ENCODE peak calls at places on chromosomes 3 and 15, in five cellular contexts. B, J, C, T and D are unnamed samples.

GRCh38 chr3:49346797-49347251 is 7.0 kb upstream of the USP4 start:
- DNase-seq in T (peak), J (peak), B (no peak), C (no peak), D (no peak)

GRCh38 chr15:80070840-80071239 is 11.4 kb downstream of the ZFAND6 start:
- DNase-seq in C (no peak), J (no peak), T (no peak), B (no peak), D (peak)

GRCh38 chr3:156217674-156218352 is 97.4 kb downstream of the KCNAB1 start:
- DNase-seq in T (no peak), J (no peak), B (peak), C (no peak), D (no peak)

GRCh38 chr3:64773150-64773549 is 85.3 kb upstream of the ADAMTS9 start:
- DNase-seq in C (no peak), B (no peak), T (no peak), J (no peak), D (no peak)

GRCh38 chr3:177647876-177648275 is 450.6 kb upstream of the TBL1XR1 start:
- DNase-seq in T (no peak), C (no peak), B (no peak), J (no peak), D (no peak)

GRCh38 chr3:114892117-114892870 is 254.8 kb downstream of the ZBTB20 start:
- DNase-seq in T (no peak), J (no peak), C (no peak), B (peak), D (no peak)

GRCh38 chr3:186394566-186395217 is 32.7 kb upstream of the DGKG start:
- DNase-seq in B (no peak), T (no peak), J (no peak), C (no peak), D (no peak)

GRCh38 chr3:133209871-133210550 is 171.8 kb downstream of the TMEM108 start:
- DNase-seq in C (no peak), B (peak), T (no peak), J (no peak), D (peak)

GRCh38 chr3:25604107-25604805 is 60.5 kb downstream of the TOP2B start:
- DNase-seq in B (no peak), C (no peak), T (no peak), J (peak), D (peak)

GRCh38 chr15:77981281-77982126 is 96.0 kb downstream of the TBC1D2B start:
- DNase-seq in B (no peak), T (no peak), J (no peak), C (no peak), D (no peak)

GRCh38 chr3:100006570-100007271 is 107.6 kb downstream of the FILIP1L start:
- DNase-seq in B (no peak), J (no peak), T (no peak), C (no peak), D (no peak)

GRCh38 chr3:127847236-127847720 is 25.0 kb upstream of the MGLL start:
- DNase-seq in B (no peak), C (no peak), T (no peak), J (no peak), D (no peak)

GRCh38 chr3:65666426-65667091 is 372.2 kb downstream of the MAGI1 start:
- DNase-seq in C (no peak), B (no peak), J (no peak), T (no peak), D (no peak)

GRCh38 chr3:156489462-156489911 is 65.4 kb downstream of the SSR3 start:
- DNase-seq in B (no peak), C (no peak), T (no peak), J (no peak), D (no peak)

GRCh38 chr3:123271466-123272159 is 69.9 kb downstream of the SEC22A start:
- DNase-seq in B (no peak), J (no peak), T (no peak), C (no peak), D (no peak)

GRCh38 chr3:123276346-123276745 is 74.6 kb downstream of the SEC22A start:
- DNase-seq in T (no peak), C (no peak), B (no peak), J (no peak), D (no peak)

GRCh38 chr3:123275691-123276090 is 73.9 kb downstream of the SEC22A start:
- DNase-seq in B (no peak), J (no peak), T (no peak), C (no peak), D (no peak)

GRCh38 chr3:123270818-123271217 is 69.1 kb downstream of the SEC22A start:
- DNase-seq in B (no peak), T (no peak), J (no peak), C (no peak), D (no peak)

DNA sequence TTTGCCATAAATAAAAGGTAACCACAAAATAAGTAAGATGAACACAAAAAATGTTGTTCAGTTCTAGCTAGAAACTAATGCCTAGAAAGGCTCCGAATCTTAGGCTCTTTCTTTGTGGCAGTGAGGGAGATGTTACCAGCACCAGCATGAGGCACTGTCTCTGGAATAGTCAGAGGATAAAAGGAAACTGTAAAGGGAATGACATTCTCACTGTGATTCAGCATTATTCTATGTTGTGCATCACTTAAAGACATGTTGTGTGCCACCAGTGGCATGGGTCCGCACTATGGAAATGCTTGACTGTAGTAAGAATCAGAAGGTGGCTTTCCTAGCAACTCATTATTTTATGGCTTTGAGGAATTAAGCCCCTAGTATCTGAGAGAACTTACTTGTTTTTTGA is 70.8 kb downstream of the SEC22A start:
- DNase-seq in J (no peak), C (no peak), T (no peak), B (no peak), D (peak)
- H3K27ac ChIP-seq in J (no peak), C (no peak), T (no peak), B (no peak), D (no peak)

GRCh38 chr15:81506936-81507335 is 132.9 kb upstream of the TMC3 start:
- DNase-seq in B (no peak), C (no peak), T (no peak), J (no peak), D (no peak)

GRCh38 chr15:81506071-81506470 is 132.1 kb upstream of the TMC3 start:
- DNase-seq in B (no peak), C (no peak), J (no peak), T (no peak), D (no peak)

GRCh38 chr15:81507831-81508230 is 133.8 kb upstream of the TMC3 start:
- DNase-seq in J (no peak), B (no peak), T (no peak), C (no peak), D (no peak)

GRCh38 chr15:81502436-81502835 is 128.4 kb upstream of the TMC3 start:
- DNase-seq in T (no peak), C (no peak), B (no peak), J (no peak), D (no peak)

GRCh38 chr15:81504170-81504905 is 130.3 kb upstream of the TMC3 start:
- DNase-seq in J (peak), B (no peak), C (no peak), T (no peak), D (peak)
- TF ChIP-seq CTCF in J (no peak), B (no peak), C (no peak), T (no peak), D (no peak)

GRCh38 chr3:28586325-28586724 is 237.7 kb upstream of the AZI2 start:
- DNase-seq in C (no peak), T (no peak), J (no peak), B (no peak), D (no peak)

GRCh38 chr3:28587723-28588122 is 239.1 kb upstream of the AZI2 start:
- DNase-seq in C (no peak), J (no peak), B (no peak), T (no peak), D (no peak)

GRCh38 chr3:28595364-28595763 is 246.7 kb upstream of the AZI2 start:
- DNase-seq in J (peak), T (no peak), C (no peak), B (no peak), D (no peak)

GRCh38 chr3:28590216-28590615 is 241.6 kb upstream of the AZI2 start:
- DNase-seq in J (no peak), T (no peak), C (no peak), B (no peak), D (no peak)

GRCh38 chr3:28590851-28591250 is 242.2 kb upstream of the AZI2 start:
- DNase-seq in J (no peak), B (no peak), T (no peak), C (no peak), D (no peak)
- H3K27ac ChIP-seq in J (no peak), B (no peak), T (no peak), C (no peak), D (no peak)

DNA sequence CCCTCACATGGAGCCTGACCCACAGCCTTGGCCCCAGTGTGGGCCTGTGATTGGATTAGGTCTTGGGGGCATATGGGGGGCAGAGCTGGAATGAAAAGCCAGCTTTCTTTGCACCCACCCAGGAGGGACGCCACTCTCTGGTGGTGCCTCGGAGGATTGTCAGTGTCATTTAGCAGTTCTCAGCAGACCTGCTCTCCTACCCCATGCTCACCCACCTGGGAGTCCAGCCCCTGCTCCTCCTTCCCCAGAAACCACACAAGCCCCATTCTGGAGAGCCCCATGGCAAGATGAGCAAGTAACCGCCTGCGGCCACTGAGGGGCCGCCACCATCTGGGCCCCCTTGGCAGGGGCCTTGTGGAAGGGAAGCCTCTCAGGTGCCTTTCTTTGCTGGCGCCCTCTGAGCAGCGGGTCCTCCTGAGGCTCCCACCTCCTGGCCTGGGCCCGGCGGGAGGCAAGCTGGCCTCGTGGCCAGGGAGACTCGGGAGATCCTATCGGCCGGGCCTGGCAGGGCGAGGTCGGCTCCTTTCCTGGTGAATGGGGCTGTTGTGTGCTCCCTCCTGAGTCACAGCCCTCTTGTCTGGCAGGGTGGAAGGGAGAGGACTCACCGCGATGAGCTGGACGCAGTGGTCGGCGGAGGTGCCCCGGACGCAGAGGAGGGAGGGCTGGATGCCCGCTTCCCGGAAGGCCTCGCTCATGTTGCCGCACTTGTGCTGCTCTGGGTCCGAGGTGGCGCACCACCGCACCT is 2.3 kb downstream of the MELTF start:
- DNase-seq in B (no peak), J (no peak), C (no peak), T (peak), D (no peak)
- TF ChIP-seq CTCF in B (no peak), J (no peak), C (no peak), T (no peak), D (no peak)

GRCh38 chr3:129087138-129087702 is 26.6 kb downstream of the GP9 start:
- DNase-seq in J (peak), B (no peak), C (no peak), T (peak), D (no peak)
- H3K27ac ChIP-seq in J (peak), B (no peak), C (peak), T (peak), D (no peak)

GRCh38 chr3:120642368-120642948 is 39.6 kb downstream of the HGD start:
- DNase-seq in T (no peak), C (no peak), B (no peak), J (no peak), D (no peak)
- TF ChIP-seq CTCF in T (no peak), C (no peak), B (no peak), J (no peak), D (no peak)

GRCh38 chr15:92167413-92167950 is 226.2 kb upstream of the ST8SIA2 start:
- DNase-seq in J (no peak), B (no peak), T (no peak), C (no peak), D (no peak)
- H3K27ac ChIP-seq in J (no peak), B (no peak), T (no peak), C (no peak), D (no peak)

GRCh38 chr15:43792761-43793493 is 807 bp downstream of the SERF2 start:
- DNase-seq in J (peak), B (peak), T (no peak), C (peak), D (no peak)
- TF ChIP-seq CTCF in J (no peak), B (no peak), T (no peak), C (no peak), D (no peak)

GRCh38 chr3:149388001-149388435 is 10.6 kb upstream of the TM4SF1 start:
- DNase-seq in B (no peak), J (no peak), C (no peak), T (no peak), D (no peak)
- H3K27ac ChIP-seq in B (no peak), J (no peak), C (peak), T (peak), D (no peak)